ENCODE peak calls at places on chromosome 12, in eight cellular contexts. J is cardiac muscle cell; U is astrocyte; X is AG08395; P is RPMI7951; Y is NCI-H2107; O is stimulated activated effector memory CD8-positive, alpha-beta T cell treated with anti-CD3 and anti-CD28 coated beads, Interleukin-12 subunit alpha, Interleukin-12 subunit beta, amount 100 ng/mL, for 72 hours; R is skeletal muscle cell. E is an unnamed sample.

GRCh38 chr12:114668151-114668891 is 15.7 kb downstream of the TBX3 start:
- DNase-seq in J (peak; percentile 92), U (peak; percentile 63), X (peak; percentile 90), P (peak; percentile 91), Y (no peak), O (no peak), R (no peak), E (peak; percentile 92)

GRCh38 chr12:88310069-88310468 is 168.0 kb downstream of the TMTC3 start:
- DNase-seq in J (peak; percentile 15), U (peak; percentile 73), X (peak; percentile 63), P (peak; percentile 57), Y (no peak), O (no peak), R (peak; percentile 99), E (no peak)

GRCh38 chr12:27615331-27615891 is 80.8 kb upstream of the REP15 start:
- DNase-seq in J (peak; percentile 32), U (peak; percentile 86), X (peak; percentile 58), P (peak; percentile 67), Y (no peak), O (no peak), R (no peak), E (no peak)

GRCh38 chr12:132772551-132772950 is 10.9 kb upstream of the ANKLE2 start:
- DNase-seq in J (no peak), U (no peak), X (no peak), P (no peak), Y (no peak), O (no peak), R (no peak), E (no peak)

GRCh38 chr12:13008741-13009380 is 8.8 kb upstream of the HEBP1 start:
- DNase-seq in J (no peak), U (peak; percentile 16), X (peak; percentile 15), P (no peak), Y (no peak), O (no peak), R (no peak), E (no peak)

GRCh38 chr12:128969480-128970055 is 116.3 kb downstream of the GLT1D1 start:
- DNase-seq in J (peak; percentile 67), U (no peak), X (no peak), P (peak; percentile 17), Y (peak; percentile 95), O (peak; percentile 52), R (no peak), E (peak; percentile 91)

GRCh38 chr12:109727039-109727723 is 13.6 kb downstream of the FAM222A start:
- DNase-seq in J (no peak), U (no peak), X (no peak), P (no peak), Y (peak; percentile 23), O (no peak), R (no peak), E (no peak)

GRCh38 chr12:130049666-130050065 is 112.6 kb upstream of the FZD10 start:
- DNase-seq in J (no peak), U (no peak), X (no peak), P (no peak), Y (no peak), O (no peak), R (no peak), E (peak; percentile 71)

GRCh38 chr12:76199808-76200207 is 115.3 kb upstream of the NAP1L1 start:
- DNase-seq in J (no peak), U (peak; percentile 69), X (peak; percentile 11), P (peak; percentile 84), Y (no peak), O (no peak), R (peak; percentile 21), E (no peak)

GRCh38 chr12:121038861-121039654 is at the start of gene OASL:
- DNase-seq in J (no peak), U (no peak), X (peak; percentile 62), P (peak; percentile 54), Y (no peak), O (peak; percentile 87), R (peak; percentile 49), E (no peak)

GRCh38 chr12:64385019-64385418 is 5.5 kb downstream of the C12orf56 start:
- DNase-seq in J (no peak), U (no peak), X (no peak), P (no peak), Y (no peak), O (no peak), R (no peak), E (no peak)

GRCh38 chr12:92458996-92459395 is 243.8 kb upstream of the PLEKHG7 start:
- DNase-seq in J (no peak), U (no peak), X (no peak), P (no peak), Y (no peak), O (no peak), R (no peak), E (no peak)

GRCh38 chr12:54033106-54033979 is 493 bp downstream of the HOXC5 start:
- DNase-seq in J (no peak), U (no peak), X (no peak), P (peak; percentile 64), Y (no peak), O (peak; percentile 69), R (no peak), E (peak; percentile 91)

GRCh38 chr12:78402366-78403134 is 462.0 kb upstream of the SYT1 start:
- DNase-seq in J (no peak), U (peak; percentile 12), X (no peak), P (peak; percentile 7), Y (no peak), O (no peak), R (no peak), E (no peak)

GRCh38 chr12:81350309-81350708 is 272.4 kb downstream of the ACSS3 start:
- DNase-seq in J (no peak), U (no peak), X (no peak), P (no peak), Y (no peak), O (no peak), R (no peak), E (no peak)

GRCh38 chr12:105047303-105047702 is 37.0 kb downstream of the ALDH1L2 start:
- DNase-seq in J (no peak), U (no peak), X (no peak), P (no peak), Y (no peak), O (no peak), R (no peak), E (no peak)

GRCh38 chr12:11795910-11796459 is 146.5 kb downstream of the ETV6 start:
- DNase-seq in J (peak; percentile 75), U (peak; percentile 97), X (no peak), P (peak; percentile 78), Y (no peak), O (no peak), R (no peak), E (no peak)

GRCh38 chr12:62771828-62772227 is 163.1 kb downstream of the PPM1H start:
- DNase-seq in J (no peak), U (no peak), X (no peak), P (no peak), Y (no peak), O (no peak), R (no peak), E (no peak)

GRCh38 chr12:104733717-104734175 is 224.3 kb downstream of the SLC41A2 start:
- DNase-seq in J (no peak), U (no peak), X (no peak), P (no peak), Y (no peak), O (no peak), R (no peak), E (peak; percentile 80)

GRCh38 chr12:113115455-113116126 is 20.0 kb downstream of the RASAL1 start:
- DNase-seq in J (no peak), U (no peak), X (no peak), P (no peak), Y (no peak), O (no peak), R (no peak), E (no peak)

GRCh38 chr12:105860556-105861207 is 278.1 kb downstream of the NUAK1 start:
- DNase-seq in J (no peak), U (no peak), X (no peak), P (no peak), Y (peak; percentile 67), O (no peak), R (no peak), E (no peak)

GRCh38 chr12:94644141-94644575 is 6.2 kb downstream of the TMCC3 start:
- DNase-seq in J (no peak), U (peak; percentile 68), X (no peak), P (peak; percentile 70), Y (no peak), O (peak; percentile 54), R (no peak), E (no peak)

GRCh38 chr12:52710744-52711143 is 7.4 kb upstream of the KRT77 start:
- DNase-seq in J (no peak), U (no peak), X (no peak), P (no peak), Y (no peak), O (no peak), R (no peak), E (no peak)

GRCh38 chr12:27906658-27907473 is 65.7 kb downstream of the PTHLH start:
- DNase-seq in J (no peak), U (no peak), X (no peak), P (no peak), Y (no peak), O (no peak), R (no peak), E (no peak)